ENCODE peak calls at places on chromosome 3, in four cellular contexts. U is heart left ventricle, F is HCT116, L is BE2C. J is an unnamed sample.

GRCh38 chr3:37814547-37814946 is 47.1 kb upstream of the CTDSPL start:
- DNase-seq in F (no peak), U (no peak), L (no peak), J (no peak)

GRCh38 chr3:16067837-16068471 is 106.5 kb upstream of the GALNT15 start:
- DNase-seq in F (no peak), L (peak; percentile 39), U (no peak), J (no peak)

GRCh38 chr3:170726976-170727661 is 141.2 kb upstream of the SLC7A14 start:
- DNase-seq in F (no peak), L (no peak), U (no peak), J (no peak)

GRCh38 chr3:160091441-160091840 is 102.8 kb downstream of the IL12A start:
- DNase-seq in L (no peak), U (no peak), F (no peak), J (no peak)

GRCh38 chr3:126982125-126982521 is 792 bp upstream of the PLXNA1 start:
- DNase-seq in F (no peak), L (no peak), U (no peak), J (no peak)

GRCh38 chr3:188916934-188917391 is 254.8 kb upstream of the TPRG1 start:
- DNase-seq in U (no peak), L (no peak), F (no peak), J (no peak)

GRCh38 chr3:143901105-143901504 is 52.8 kb upstream of the SLC9A9 start:
- DNase-seq in L (no peak), F (no peak), U (no peak), J (no peak)

GRCh38 chr3:138774529-138775253 is 60.0 kb downstream of the PIK3CB start:
- DNase-seq in U (no peak), F (peak; percentile 75), L (peak; percentile 45), J (peak; percentile 62)

GRCh38 chr3:191378142-191378541 is 47.8 kb upstream of the UTS2B start:
- DNase-seq in U (no peak), F (no peak), L (no peak), J (no peak)

GRCh38 chr3:129556890-129557736 is 14.1 kb downstream of the H1-8 start:
- DNase-seq in F (no peak), U (peak; percentile 43), L (no peak), J (no peak)

GRCh38 chr3:174016186-174016585 is 618.6 kb downstream of the NLGN1 start:
- DNase-seq in F (no peak), U (no peak), L (no peak), J (no peak)

GRCh38 chr3:138328341-138328740 is 1.3 kb downstream of the NME9 start:
- DNase-seq in U (no peak), L (no peak), F (no peak), J (no peak)

GRCh38 chr3:171487382-171487781 is 27.2 kb upstream of the TNIK start:
- DNase-seq in U (no peak), L (no peak), F (no peak), J (peak; percentile 48)

GRCh38 chr3:46495901-46496456 is 1.8 kb upstream of the RTP3 start:
- DNase-seq in U (no peak), L (no peak), F (no peak), J (no peak)

DNA sequence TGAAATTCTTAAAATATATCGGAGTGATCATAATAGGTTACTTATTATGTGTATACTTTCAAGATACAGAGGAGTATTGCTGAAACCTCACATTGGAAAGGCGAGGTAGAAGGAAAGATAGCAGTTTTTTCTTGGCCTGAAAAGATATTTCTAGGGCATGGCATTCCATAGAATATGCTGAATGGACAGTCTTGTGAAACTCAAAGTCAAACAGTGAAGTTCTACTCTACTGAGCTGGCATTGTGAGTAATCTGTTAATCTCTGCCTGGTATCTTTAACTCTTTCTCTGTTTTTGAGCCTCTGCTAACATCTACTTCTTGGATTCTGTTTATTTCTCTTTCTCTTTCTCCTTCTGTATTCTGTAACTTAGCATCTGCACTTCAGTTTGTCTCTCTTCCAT is 176.3 kb upstream of the ZBTB20 start:
- DNase-seq in F (no peak), U (no peak), L (no peak), J (no peak)
- H3K36me3 ChIP-seq in F (no peaks in the 10 kb centered on the region), U (no peaks in the 10 kb centered on the region), L (no peaks in the 10 kb centered on the region), J (no peaks in the 10 kb centered on the region)

DNA sequence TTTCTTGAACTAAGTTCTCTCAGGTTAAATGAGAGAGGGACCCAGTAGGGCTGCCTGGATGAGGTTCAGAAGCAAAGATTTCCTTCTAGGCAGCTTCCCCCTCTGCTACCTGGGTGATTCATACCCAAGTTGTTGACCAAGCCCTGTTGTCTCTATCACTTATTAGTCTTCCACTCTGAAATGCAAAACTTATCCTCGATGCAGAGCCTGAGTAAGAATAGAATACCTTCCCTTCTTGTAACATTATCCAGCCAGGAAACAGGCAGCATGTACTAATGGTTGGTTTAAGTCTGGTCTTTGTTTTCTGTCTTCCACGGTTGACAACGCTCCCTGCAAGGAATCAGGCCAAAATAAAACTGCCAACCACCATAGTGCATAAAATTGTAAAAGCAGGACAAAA is 377.3 kb downstream of the MECOM start:
- DNase-seq in U (no peak), L (no peak), F (no peak), J (peak; percentile 43)
- H3K36me3 ChIP-seq in U (no peaks in the 10 kb centered on the region), L (no peaks in the 10 kb centered on the region), F (no peaks in the 10 kb centered on the region), J (no peaks in the 10 kb centered on the region)

GRCh38 chr3:185057829-185058228 is 95.0 kb downstream of the C3orf70 start:
- DNase-seq in L (no peak), U (no peak), F (no peak), J (no peak)

GRCh38 chr3:185049710-185050109 is 103.2 kb downstream of the C3orf70 start:
- DNase-seq in L (no peak), F (no peak), U (no peak), J (no peak)

GRCh38 chr3:185056908-185057307 is 96.0 kb downstream of the C3orf70 start:
- DNase-seq in U (no peak), L (no peak), F (no peak), J (no peak)

GRCh38 chr3:185052631-185053030 is 100.2 kb downstream of the C3orf70 start:
- DNase-seq in F (no peak), U (no peak), L (no peak), J (no peak)
- H3K36me3 ChIP-seq in F (no peaks in the 10 kb centered on the region), U (peaks cover 74% of the 10 kb centered on the region), L (peaks cover 7% of the 10 kb centered on the region), J (peaks cover 4% of the 10 kb centered on the region)

GRCh38 chr3:49680493-49681231 is 6.5 kb downstream of the APEH start:
- DNase-seq in L (no peak), U (no peak), F (no peak), J (no peak)

GRCh38 chr3:49683162-49683561 is 6.1 kb downstream of the MST1 start:
- DNase-seq in U (no peak), F (no peak), L (no peak), J (no peak)

GRCh38 chr3:49681232-49681522 is 7.0 kb downstream of the APEH start:
- DNase-seq in U (no peak), L (no peak), F (no peak), J (no peak)

GRCh38 chr3:49675912-49676311 is 1.8 kb downstream of the APEH start:
- DNase-seq in U (no peak), F (no peak), L (no peak), J (no peak)

DNA sequence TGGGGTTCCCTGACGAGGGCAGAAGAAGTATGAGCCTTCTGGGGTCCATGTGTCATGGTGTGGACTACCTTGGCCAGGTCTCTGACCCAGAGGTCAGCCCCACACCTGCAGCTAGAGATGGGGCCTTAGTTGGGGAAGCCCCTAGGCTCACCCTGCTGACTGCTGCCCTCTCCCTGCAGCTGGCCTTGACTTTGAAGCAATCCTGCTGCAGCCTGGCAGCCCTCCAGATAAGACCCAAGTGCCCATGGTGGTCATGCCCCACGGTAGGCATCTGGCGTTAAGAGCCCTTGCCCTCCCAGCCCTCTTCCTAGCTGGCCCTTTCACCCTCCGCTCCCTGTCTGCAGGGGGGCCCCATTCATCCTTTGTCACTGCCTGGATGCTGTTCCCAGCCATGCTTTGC is 7.4 kb downstream of the APEH start:
- DNase-seq in F (no peak), U (no peak), L (no peak), J (no peak)
- H3K36me3 ChIP-seq in F (peaks cover 62% of the 10 kb centered on the region), U (peaks cover 73% of the 10 kb centered on the region), L (no peaks in the 10 kb centered on the region), J (peaks cover 33% of the 10 kb centered on the region)

GRCh38 chr3:81674690-81675089 is 86.8 kb downstream of the GBE1 start:
- DNase-seq in F (no peak), U (no peak), L (no peak), J (no peak)

DNA sequence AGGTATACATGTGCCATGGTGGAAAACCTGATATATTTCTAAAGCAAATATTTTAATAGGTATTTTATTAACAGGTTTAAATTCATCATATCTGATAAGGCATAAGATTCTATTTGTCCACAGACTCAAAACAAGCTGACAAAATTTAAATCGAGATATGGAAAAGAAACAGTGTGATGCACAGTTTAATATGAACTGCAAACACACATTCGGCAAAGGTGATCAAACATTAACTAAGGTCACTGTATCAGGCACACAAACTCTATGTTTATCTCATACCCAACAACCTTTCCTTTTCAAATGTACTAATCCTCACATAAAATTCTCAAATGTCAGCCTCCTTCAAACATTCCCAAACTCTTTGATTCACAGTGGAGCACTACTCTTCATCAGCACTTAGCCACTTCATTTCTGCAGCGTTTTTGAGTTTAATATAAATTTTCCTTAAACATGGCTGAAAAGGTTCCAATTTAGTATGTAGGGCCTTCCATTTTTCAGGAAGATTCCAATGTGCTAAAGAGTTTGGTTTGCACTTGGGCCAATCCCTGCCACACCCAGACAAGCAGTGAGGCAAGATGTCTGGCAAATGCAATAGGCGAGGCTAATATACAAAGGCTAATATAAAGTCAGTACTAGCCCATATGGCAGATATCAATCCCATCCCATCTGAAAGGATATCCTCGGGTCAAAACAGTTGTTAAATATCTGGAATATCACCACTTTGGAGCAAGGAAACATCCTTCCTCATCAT is 84.6 kb downstream of the GBE1 start:
- DNase-seq in F (no peak), U (no peak), L (no peak), J (peak; percentile 12)
- H3K36me3 ChIP-seq in F (no peaks in the 10 kb centered on the region), U (peaks cover 7% of the 10 kb centered on the region), L (no peaks in the 10 kb centered on the region), J (no peaks in the 10 kb centered on the region)

DNA sequence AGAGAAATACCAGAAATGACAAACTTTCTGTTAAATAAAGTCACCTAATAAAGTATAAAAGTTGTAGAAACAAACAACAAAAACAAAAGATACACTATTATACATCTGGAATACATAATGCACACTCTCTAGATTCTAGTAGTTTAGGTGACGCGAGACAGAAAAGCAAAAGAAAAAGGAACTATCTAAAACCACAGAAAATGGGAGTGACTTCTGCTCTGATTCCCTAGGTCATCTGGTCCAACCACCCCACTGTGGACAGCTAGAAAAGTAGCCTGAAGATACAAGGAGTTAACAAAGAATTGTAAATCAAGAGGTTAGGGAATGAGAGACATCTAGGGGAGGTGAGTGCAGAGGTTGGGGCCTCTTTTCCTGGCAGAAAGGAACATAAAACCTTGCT is 39.1 kb downstream of the DHX36 start:
- DNase-seq in L (no peak), F (no peak), U (no peak), J (no peak)
- H3K36me3 ChIP-seq in L (peaks cover 79% of the 10 kb centered on the region), F (peaks cover 51% of the 10 kb centered on the region), U (peaks cover 99% of the 10 kb centered on the region), J (peaks cover 4% of the 10 kb centered on the region)

J was measured in small intestine.